ENCODE peak calls at places on chromosomes 4 and X, in seven cellular contexts. X, D, B, P, A, Y and Q are unnamed samples.

GRCh38 chr4:41124916-41125548 is 89.3 kb downstream of the APBB2 start:
- DNase-seq in X (no peak), D (no peak), B (peak), P (no peak), A (no peak), Y (peak), Q (no peak)

GRCh38 chrX:120302434-120302833 is 8.8 kb downstream of the TMEM255A start:
- DNase-seq in X (no peak), D (peak), B (no peak), P (no peak), A (no peak), Y (no peak), Q (no peak)

GRCh38 chrX:135512508-135513139 is 7.8 kb upstream of the INTS6L start:
- DNase-seq in X (no peak), D (no peak), B (no peak), P (no peak), A (no peak), Y (no peak), Q (no peak)

GRCh38 chrX:13177921-13178320 is 133.5 kb upstream of the FAM9C start:
- DNase-seq in X (no peak), D (peak), B (no peak), P (no peak), A (no peak), Y (no peak), Q (no peak)

GRCh38 chr4:69156913-69157312 is 57.6 kb downstream of the UGT2B11 start:
- DNase-seq in X (no peak), D (no peak), B (no peak), P (no peak), A (peak), Y (no peak), Q (no peak)

GRCh38 chrX:34764842-34765241 is 107.8 kb upstream of the TMEM47 start:
- DNase-seq in X (no peak), D (no peak), B (no peak), P (no peak), A (no peak), Y (peak), Q (no peak)

GRCh38 chr4:78689700-78690318 is 86.3 kb upstream of the BMP2K start:
- DNase-seq in X (no peak), D (no peak), B (peak), P (no peak), A (peak), Y (no peak), Q (no peak)

GRCh38 chr4:2837904-2838496 is 5.6 kb upstream of the ADD1 start:
- DNase-seq in X (peak), D (peak), B (peak), P (peak), A (peak), Y (no peak), Q (no peak)

GRCh38 chr4:174248407-174248806 is 35.1 kb downstream of the FBXO8 start:
- DNase-seq in X (no peak), D (no peak), B (no peak), P (no peak), A (no peak), Y (no peak), Q (no peak)

GRCh38 chr4:175509320-175509719 is 302.7 kb downstream of the GPM6A start:
- DNase-seq in X (no peak), D (peak), B (peak), P (no peak), A (peak), Y (peak), Q (no peak)

GRCh38 chr4:123060039-123060770 is 137.8 kb upstream of the NUDT6 start:
- DNase-seq in X (no peak), D (no peak), B (no peak), P (no peak), A (no peak), Y (no peak), Q (no peak)

GRCh38 chrX:107718156-107718621 is 57.4 kb downstream of the TSC22D3 start:
- DNase-seq in X (peak), D (peak), B (peak), P (peak), A (peak), Y (no peak), Q (peak)

GRCh38 chrX:288561-288991 is 7.4 kb downstream of the PLCXD1 start:
- DNase-seq in X (no peak), D (no peak), B (no peak), P (no peak), A (no peak), Y (no peak), Q (no peak)

GRCh38 chr4:15717126-15717525 is 14.3 kb downstream of the BST1 start:
- DNase-seq in X (no peak), D (no peak), B (peak), P (peak), A (no peak), Y (no peak), Q (no peak)

GRCh38 chr4:113584407-113585150 is 177.0 kb downstream of the CAMK2D start:
- DNase-seq in X (no peak), D (no peak), B (peak), P (peak), A (peak), Y (no peak), Q (no peak)

GRCh38 chrX:98071331-98071730 is 1187.6 kb downstream of the RPA4 start:
- DNase-seq in X (no peak), D (no peak), B (peak), P (no peak), A (no peak), Y (no peak), Q (no peak)

GRCh38 chrX:97843200-97843811 is 959.6 kb downstream of the RPA4 start:
- DNase-seq in X (no peak), D (no peak), B (no peak), P (no peak), A (no peak), Y (no peak), Q (no peak)

GRCh38 chr4:101277661-101278060 is 69.7 kb downstream of the PPP3CA start:
- DNase-seq in X (no peak), D (no peak), B (peak), P (peak), A (peak), Y (no peak), Q (no peak)

GRCh38 chr4:152909901-152910300 is 26.2 kb upstream of the FHDC1 start:
- DNase-seq in X (no peak), D (no peak), B (no peak), P (no peak), A (no peak), Y (no peak), Q (no peak)

GRCh38 chr4:182764137-182764536 is 153.0 kb downstream of the DCTD start:
- DNase-seq in X (no peak), D (no peak), B (peak), P (peak), A (no peak), Y (no peak), Q (no peak)

GRCh38 chr4:114163051-114163450 is 183.6 kb upstream of the ARSJ start:
- DNase-seq in X (no peak), D (no peak), B (no peak), P (peak), A (peak), Y (no peak), Q (no peak)

GRCh38 chrX:132662844-132663243 is 174.0 kb upstream of the MBNL3 start:
- DNase-seq in X (no peak), D (no peak), B (no peak), P (no peak), A (no peak), Y (no peak), Q (no peak)

GRCh38 chr4:39802005-39802404 is 104.1 kb downstream of the UBE2K start:
- DNase-seq in X (no peak), D (no peak), B (peak), P (no peak), A (no peak), Y (no peak), Q (no peak)

GRCh38 chrX:6228720-6229119 is at the start of gene NLGN4X:
- DNase-seq in X (no peak), D (peak), B (no peak), P (no peak), A (no peak), Y (no peak), Q (no peak)

GRCh38 chrX:41491267-41492004 is 44.3 kb downstream of the NYX start:
- DNase-seq in X (peak), D (no peak), B (peak), P (peak), A (peak), Y (no peak), Q (peak)

GRCh38 chr4:147543039-147543438 is 62.1 kb downstream of the EDNRA start:
- DNase-seq in X (no peak), D (no peak), B (peak), P (peak), A (peak), Y (no peak), Q (no peak)

GRCh38 chr4:112589207-112589606 is 47.5 kb downstream of the ZGRF1 start:
- DNase-seq in X (no peak), D (no peak), B (peak), P (peak), A (peak), Y (no peak), Q (no peak)

GRCh38 chrX:71657267-71657666 is 10.1 kb upstream of the LOC101059915 start:
- DNase-seq in X (no peak), D (no peak), B (no peak), P (no peak), A (peak), Y (no peak), Q (no peak)

GRCh38 chr4:184021389-184021788 is 116.3 kb downstream of the STOX2 start:
- DNase-seq in X (no peak), D (no peak), B (no peak), P (no peak), A (no peak), Y (no peak), Q (no peak)

GRCh38 chrX:12488220-12488619 is 303.0 kb upstream of the PRPS2 start:
- DNase-seq in X (no peak), D (no peak), B (peak), P (no peak), A (no peak), Y (no peak), Q (no peak)

GRCh38 chrX:130680164-130681035 is 222.6 kb downstream of the ENOX2 start:
- DNase-seq in X (no peak), D (no peak), B (peak), P (peak), A (peak), Y (no peak), Q (no peak)

GRCh38 chr4:38664704-38665401 is 854 bp downstream of the KLF3 start:
- DNase-seq in X (peak), D (no peak), B (peak), P (peak), A (peak), Y (no peak), Q (no peak)

GRCh38 chrX:140733766-140734342 is 24.3 kb downstream of the LINC00632 start:
- DNase-seq in X (no peak), D (peak), B (peak), P (peak), A (peak), Y (no peak), Q (no peak)

GRCh38 chr4:168451744-168452394 is 28.4 kb downstream of the DDX60L start:
- DNase-seq in X (no peak), D (no peak), B (peak), P (peak), A (peak), Y (no peak), Q (no peak)

GRCh38 chrX:131830400-131831184 is 192.5 kb upstream of the STK26 start:
- DNase-seq in X (peak), D (no peak), B (peak), P (peak), A (peak), Y (peak), Q (peak)

GRCh38 chrX:69365349-69365748 is 138.8 kb upstream of the NALF2 start:
- DNase-seq in X (no peak), D (no peak), B (no peak), P (no peak), A (no peak), Y (no peak), Q (no peak)